ENCODE peak calls at places on chromosomes 5 and 9, in six cellular contexts. R is glomerular endothelial cell; L is heart left ventricle; O is NCI-H2081; Z is activated T-cell treated with anti-CD3 and anti-CD28 coated beads for 1 hour; H is CD8-positive, alpha-beta memory T cell. K is an unnamed sample.

GRCh38 chr5:38393636-38394035 is 135.3 kb downstream of the EGFLAM start:
- DNase-seq in R (no peak), H (no peak), O (no peak), L (no peak), Z (no peak), K (no peak)

GRCh38 chr5:150075806-150076205 is 10.5 kb downstream of the CSF1R start:
- DNase-seq in Z (no peak), R (no peak), O (no peak), L (no peak), H (no peak), K (peak; percentile 85)

GRCh38 chr9:123556464-123557435 is 200.8 kb downstream of the CRB2 start:
- DNase-seq in O (no peak), L (no peak), Z (no peak), R (no peak), H (no peak), K (no peak)

GRCh38 chr9:121631978-121632418 is 19.4 kb upstream of the DAB2IP start:
- DNase-seq in O (no peak), R (no peak), Z (no peak), H (no peak), L (peak; percentile 31), K (no peak)

GRCh38 chr5:74127377-74128338 is 501.7 kb downstream of the ARHGEF28 start:
- DNase-seq in R (peak; percentile 78), Z (no peak), H (no peak), L (no peak), O (peak; percentile 61), K (no peak)

GRCh38 chr9:107174441-107174840 is 108.6 kb upstream of the RAD23B start:
- DNase-seq in Z (no peak), O (no peak), L (no peak), H (no peak), R (no peak), K (no peak)

GRCh38 chr5:75601567-75601966 is 9.7 kb upstream of the ANKDD1B start:
- DNase-seq in R (no peak), O (no peak), H (no peak), Z (no peak), L (no peak), K (no peak)

GRCh38 chr5:76958976-76959767 is 6.3 kb downstream of the CRHBP start:
- DNase-seq in R (peak; percentile 39), O (no peak), L (no peak), H (no peak), Z (no peak), K (no peak)

GRCh38 chr9:108271646-108272349 is 584.0 kb downstream of the ACTL7B start:
- DNase-seq in H (no peak), Z (no peak), L (no peak), O (peak; percentile 94), R (no peak), K (no peak)

GRCh38 chr5:146956217-146956616 is 77.7 kb upstream of the PPP2R2B start:
- DNase-seq in L (no peak), Z (no peak), O (no peak), H (no peak), R (no peak), K (no peak)

GRCh38 chr9:92680166-92681119 is 10.5 kb upstream of the IPPK start:
- DNase-seq in H (no peak), O (no peak), Z (no peak), R (no peak), L (no peak), K (no peak)

GRCh38 chr5:88436290-88436689 is 167.6 kb upstream of the TMEM161B start:
- DNase-seq in H (no peak), O (no peak), R (no peak), Z (no peak), L (no peak), K (no peak)

GRCh38 chr5:159891371-159891770 is 24.9 kb upstream of the ADRA1B start:
- DNase-seq in R (no peak), L (no peak), O (no peak), Z (no peak), H (no peak), K (no peak)

GRCh38 chr5:80756292-80756691 is 101.5 kb upstream of the DHFR start:
- DNase-seq in R (no peak), O (no peak), H (no peak), Z (no peak), L (no peak), K (no peak)

GRCh38 chr5:167232675-167233074 is 1058.8 kb upstream of the WWC1 start:
- DNase-seq in H (no peak), Z (no peak), O (no peak), R (no peak), L (no peak), K (no peak)

GRCh38 chr9:126435105-126435504 is 108.5 kb downstream of the MVB12B start:
- DNase-seq in O (no peak), R (no peak), Z (no peak), H (no peak), L (no peak), K (peak; percentile 46)

GRCh38 chr5:40446910-40447309 is 232.8 kb upstream of the PTGER4 start:
- DNase-seq in Z (no peak), L (no peak), R (no peak), H (no peak), O (no peak), K (no peak)

GRCh38 chr5:159826351-159827222 is 89.7 kb upstream of the ADRA1B start:
- DNase-seq in H (no peak), O (no peak), L (peak; percentile 56), Z (no peak), R (no peak), K (no peak)

GRCh38 chr9:81650836-81651545 is 38.4 kb downstream of the TLE1 start:
- DNase-seq in O (no peak), L (no peak), H (no peak), R (no peak), Z (no peak), K (no peak)

GRCh38 chr9:4353236-4353635 is 53.4 kb upstream of the GLIS3 start:
- DNase-seq in Z (no peak), O (no peak), R (no peak), H (no peak), L (no peak), K (no peak)

GRCh38 chr9:5976668-5977397 is 38.6 kb downstream of the RANBP6 start:
- DNase-seq in O (no peak), Z (no peak), H (no peak), R (no peak), L (no peak), K (no peak)